ENCODE peak calls at places on chromosomes 2 and 18, in six cellular contexts. C, D, A, E, P and G are unnamed samples.

GRCh38 chr2:240903191-240904060 is 2.7 kb upstream of the CROCC2 start:
- DNase-seq in E (no peak), C (no peak), P (no peak), A (no peak), D (no peak), G (no peak)

GRCh38 chr2:91442246-91442905 is 2750.9 kb downstream of the RPIA start:
- DNase-seq in E (no peak), A (no peak), C (peak), D (no peak), P (no peak), G (no peak)

GRCh38 chr2:109214651-109215371 is 85.8 kb downstream of the SH3RF3 start:
- DNase-seq in C (peak), P (no peak), D (no peak), A (no peak), E (no peak), G (no peak)

GRCh38 chr2:239142806-239143205 is 258.0 kb downstream of the HDAC4 start:
- DNase-seq in P (no peak), D (peak), E (no peak), C (no peak), A (no peak), G (no peak)

GRCh38 chr2:172297531-172297930 is 129.9 kb upstream of the ITGA6 start:
- DNase-seq in A (no peak), E (no peak), C (no peak), D (no peak), P (no peak), G (no peak)

GRCh38 chr2:113822087-113822805 is 65.8 kb upstream of the SLC35F5 start:
- DNase-seq in A (no peak), P (no peak), E (no peak), C (no peak), D (no peak), G (no peak)

GRCh38 chr2:108616731-108617161 is 82.5 kb downstream of the LIMS1 start:
- DNase-seq in P (no peak), E (peak), A (no peak), D (no peak), C (no peak), G (no peak)

GRCh38 chr18:59927246-59927825 is 27.5 kb downstream of the PMAIP1 start:
- DNase-seq in C (peak), A (peak), P (no peak), E (no peak), D (peak), G (no peak)

GRCh38 chr2:197159681-197160211 is 150.8 kb downstream of the ANKRD44 start:
- DNase-seq in D (peak), C (peak), A (no peak), E (no peak), P (no peak), G (no peak)

GRCh38 chr18:5073026-5073944 is 123.8 kb downstream of the AKAIN1 start:
- DNase-seq in E (peak), D (peak), P (no peak), A (no peak), C (peak), G (no peak)

GRCh38 chr18:3411854-3412268 is 38.1 kb upstream of the TGIF1 start:
- DNase-seq in E (no peak), P (no peak), A (no peak), C (peak), D (no peak), G (no peak)

GRCh38 chr18:10895976-10896375 is 253.4 kb downstream of the PIEZO2 start:
- DNase-seq in E (no peak), A (no peak), D (no peak), C (no peak), P (no peak), G (no peak)

GRCh38 chr2:96753661-96754282 is 6.9 kb upstream of the CNNM4 start:
- DNase-seq in P (no peak), A (peak), E (no peak), C (no peak), D (no peak), G (no peak)

GRCh38 chr2:44778221-44778654 is 163.3 kb upstream of the SIX3 start:
- DNase-seq in A (no peak), P (no peak), D (no peak), C (no peak), E (no peak), G (no peak)